ENCODE peak calls at places on chromosomes 7 and 10, in seven cellular contexts. H is fibroblast of the aortic adventitia; X is DMS53; K is stimulated activated CD4-positive, alpha-beta T cell treated with anti-CD3 and anti-CD28 coated beads, Interleukin-2, amount 100 ng/mL, for 48 hours; R is stimulated activated CD8-positive, alpha-beta memory T cell treated with anti-CD3 and anti-CD28 coated beads, Interleukin-15, amount 100 ng/mL, for 48 hours; G is anterior cingulate cortex; B is activated gamma-delta T cell. L is an unnamed sample.

GRCh38 chr7:72268090-72268489 is 144.0 kb downstream of the CALN1 start:
- DNase-seq in H (no peak), X (no peak), K (no peak), R (no peak), G (no peak), B (no peak), L (no peak)

GRCh38 chr10:120392671-120393079 is 64.4 kb upstream of the PLPP4 start:
- DNase-seq in H (no peak), X (no peak), K (no peak), R (no peak), G (no peak), B (no peak), L (no peak)

GRCh38 chr10:73076361-73077183 is 20.1 kb downstream of the P4HA1 start:
- DNase-seq in H (peak), X (no peak), K (no peak), R (no peak), G (peak), B (no peak), L (no peak)

GRCh38 chr7:31493714-31494181 is 20.1 kb upstream of the ITPRID1 start:
- DNase-seq in H (peak), X (peak), K (no peak), R (no peak), G (no peak), B (no peak), L (no peak)

GRCh38 chr7:96410440-96410839 is 88.5 kb upstream of the SLC25A13 start:
- DNase-seq in H (no peak), X (no peak), K (no peak), R (no peak), G (no peak), B (no peak), L (no peak)

GRCh38 chr10:73083234-73083633 is 13.4 kb downstream of the P4HA1 start:
- DNase-seq in H (peak), X (no peak), K (no peak), R (no peak), G (no peak), B (no peak), L (no peak)

GRCh38 chr10:120077707-120078492 is 185.4 kb downstream of the SEC23IP start:
- DNase-seq in H (no peak), X (no peak), K (no peak), R (no peak), G (no peak), B (no peak), L (no peak)

GRCh38 chr7:142797342-142797798 is 26.6 kb downstream of the PRSS2 start:
- DNase-seq in H (no peak), X (no peak), K (no peak), R (no peak), G (no peak), B (peak), L (no peak)

GRCh38 chr7:108839091-108839490 is 269.4 kb downstream of the DNAJB9 start:
- DNase-seq in H (peak), X (no peak), K (no peak), R (no peak), G (no peak), B (no peak), L (no peak)

GRCh38 chr7:47413526-47414341 is 168.2 kb downstream of the TNS3 start:
- DNase-seq in H (no peak), X (no peak), K (no peak), R (no peak), G (no peak), B (no peak), L (no peak)

GRCh38 chr7:140645166-140645565 is 4.6 kb upstream of the DENND2A start:
- DNase-seq in H (no peak), X (peak), K (no peak), R (no peak), G (no peak), B (no peak), L (no peak)

GRCh38 chr7:98569606-98570337 is 47.3 kb upstream of the NPTX2 start:
- DNase-seq in H (no peak), X (no peak), K (no peak), R (no peak), G (peak), B (no peak), L (no peak)

GRCh38 chr10:26335574-26336093 is 102.5 kb upstream of the APBB1IP start:
- DNase-seq in H (no peak), X (no peak), K (no peak), R (no peak), G (no peak), B (no peak), L (no peak)

GRCh38 chr7:16850772-16851466 is 30.9 kb downstream of the AGR3 start:
- DNase-seq in H (no peak), X (no peak), K (no peak), R (no peak), G (no peak), B (no peak), L (no peak)

GRCh38 chr7:45581271-45581780 is 7.2 kb downstream of the ADCY1 start:
- DNase-seq in H (no peak), X (no peak), K (no peak), R (no peak), G (no peak), B (no peak), L (no peak)

L was measured in stimulated activated naive CD8-positive, alpha-beta T cell treated with anti-CD3 and anti-CD28 coated beads, Interleukin-15, amount 100 ng/mL, for 72 hours.